ENCODE peak calls at places on chromosomes 3 and 15, in four cellular contexts. One of them, this sample, is unnamed.
A peak's percentile ranks its signal among the peaks of the same experiment; 100 is the strongest.

GRCh38 chr15:31446546-31446945 is 119.9 kb downstream of the KLF13 start:
- DNase-seq in tibial nerve: no peak
- DNase-seq in breast epithelium: no peak
- DNase-seq in astrocyte: no peak
- DNase-seq in this sample: no peak

GRCh38 chr3:25044762-25045161 is 383.3 kb upstream of the RARB start:
- DNase-seq in tibial nerve: no peak
- DNase-seq in breast epithelium: no peak
- DNase-seq in astrocyte: no peak
- DNase-seq in this sample: no peak

GRCh38 chr15:80607288-80607980 is 87.7 kb upstream of the ABHD17C start:
- DNase-seq in tibial nerve: no peak
- DNase-seq in breast epithelium: no peak
- DNase-seq in astrocyte: no peak
- DNase-seq in this sample: no peak

GRCh38 chr3:16151109-16151508 is 23.4 kb upstream of the GALNT15 start:
- DNase-seq in tibial nerve: peak; percentile 85
- DNase-seq in breast epithelium: peak; percentile 29
- DNase-seq in astrocyte: peak; percentile 92
- DNase-seq in this sample: peak; percentile 55

GRCh38 chr15:35858707-35859106 is 312.7 kb upstream of the DPH6 start:
- DNase-seq in tibial nerve: no peak
- DNase-seq in breast epithelium: no peak
- DNase-seq in astrocyte: peak; percentile 71
- DNase-seq in this sample: no peak

GRCh38 chr3:127671523-127672428 is 976 bp upstream of the ABTB1 start:
- DNase-seq in tibial nerve: no peak
- DNase-seq in breast epithelium: no peak
- DNase-seq in astrocyte: no peak
- DNase-seq in this sample: no peak

GRCh38 chr15:32738677-32739076 is 20.9 kb downstream of the GREM1 start:
- DNase-seq in tibial nerve: no peak
- DNase-seq in breast epithelium: no peak
- DNase-seq in astrocyte: no peak
- DNase-seq in this sample: no peak

GRCh38 chr3:9030034-9030433 is 66.8 kb upstream of the RAD18 start:
- DNase-seq in tibial nerve: no peak
- DNase-seq in breast epithelium: no peak
- DNase-seq in astrocyte: no peak
- DNase-seq in this sample: no peak

GRCh38 chr3:82384176-82384575 is 622.7 kb upstream of the GBE1 start:
- DNase-seq in tibial nerve: no peak
- DNase-seq in breast epithelium: no peak
- DNase-seq in astrocyte: no peak
- DNase-seq in this sample: no peak

GRCh38 chr15:88803920-88804247 is 648 bp downstream of the ACAN start:
- DNase-seq in tibial nerve: no peak
- DNase-seq in breast epithelium: no peak
- DNase-seq in astrocyte: no peak
- DNase-seq in this sample: no peak

GRCh38 chr3:52005571-52005986 is 9.9 kb upstream of the RPL29 start:
- DNase-seq in tibial nerve: no peak
- DNase-seq in breast epithelium: peak; percentile 43
- DNase-seq in astrocyte: peak; percentile 79
- DNase-seq in this sample: no peak

GRCh38 chr3:10547841-10548783 is 42.7 kb upstream of the ATP2B2 start:
- DNase-seq in tibial nerve: no peak
- DNase-seq in breast epithelium: no peak
- DNase-seq in astrocyte: no peak
- DNase-seq in this sample: no peak

GRCh38 chr15:25437751-25438600 is 848 bp downstream of the UBE3A start:
- DNase-seq in tibial nerve: peak; percentile 7
- DNase-seq in breast epithelium: peak; percentile 28
- DNase-seq in astrocyte: peak; percentile 10
- DNase-seq in this sample: peak; percentile 28

GRCh38 chr15:74798388-74799254 is 14.0 kb upstream of the LMAN1L start:
- DNase-seq in tibial nerve: no peak
- DNase-seq in breast epithelium: peak; percentile 55
- DNase-seq in astrocyte: no peak
- DNase-seq in this sample: no peak

GRCh38 chr3:186440850-186441249 is 78.8 kb upstream of the DGKG start:
- DNase-seq in tibial nerve: no peak
- DNase-seq in breast epithelium: no peak
- DNase-seq in astrocyte: no peak
- DNase-seq in this sample: no peak

GRCh38 chr3:13452490-13453335 is 27.4 kb upstream of the HDAC11 start:
- DNase-seq in tibial nerve: peak; percentile 71
- DNase-seq in breast epithelium: no peak
- DNase-seq in astrocyte: peak; percentile 30
- DNase-seq in this sample: no peak

GRCh38 chr15:63015618-63016017 is 26.9 kb upstream of the TPM1 start:
- DNase-seq in tibial nerve: peak; percentile 68
- DNase-seq in breast epithelium: no peak
- DNase-seq in astrocyte: peak; percentile 76
- DNase-seq in this sample: peak; percentile 31

GRCh38 chr3:145183261-145183660 is 977.7 kb downstream of the PLOD2 start:
- DNase-seq in tibial nerve: no peak
- DNase-seq in breast epithelium: no peak
- DNase-seq in astrocyte: no peak
- DNase-seq in this sample: no peak

GRCh38 chr3:71987089-71987735 is 202.3 kb upstream of the PROK2 start:
- DNase-seq in tibial nerve: no peak
- DNase-seq in breast epithelium: no peak
- DNase-seq in astrocyte: no peak
- DNase-seq in this sample: no peak

GRCh38 chr3:119628816-119629445 is 31.2 kb downstream of the PLA1A start:
- DNase-seq in tibial nerve: no peak
- DNase-seq in breast epithelium: no peak
- DNase-seq in astrocyte: peak; percentile 63
- DNase-seq in this sample: no peak

GRCh38 chr15:29920515-29920914 is 98.2 kb upstream of the TJP1 start:
- DNase-seq in tibial nerve: no peak
- DNase-seq in breast epithelium: no peak
- DNase-seq in astrocyte: peak; percentile 47
- DNase-seq in this sample: no peak

GRCh38 chr3:152230367-152230766 is 38.4 kb upstream of the MBNL1 start:
- DNase-seq in tibial nerve: no peak
- DNase-seq in breast epithelium: no peak
- DNase-seq in astrocyte: no peak
- DNase-seq in this sample: no peak

GRCh38 chr15:72288796-72289596 is 16.6 kb upstream of the PARP6 start:
- DNase-seq in tibial nerve: no peak
- DNase-seq in breast epithelium: no peak
- DNase-seq in astrocyte: no peak
- DNase-seq in this sample: no peak

GRCh38 chr3:86547697-86548096 is 443.3 kb downstream of the VGLL3 start:
- DNase-seq in tibial nerve: no peak
- DNase-seq in breast epithelium: no peak
- DNase-seq in astrocyte: no peak
- DNase-seq in this sample: no peak

GRCh38 chr3:114718897-114719208 is 425.0 kb downstream of the TIGIT start:
- DNase-seq in tibial nerve: no peak
- DNase-seq in breast epithelium: no peak
- DNase-seq in astrocyte: no peak
- DNase-seq in this sample: no peak

GRCh38 chr3:46970391-46971091 is 6.0 kb downstream of the CCDC12 start:
- DNase-seq in tibial nerve: no peak
- DNase-seq in breast epithelium: no peak
- DNase-seq in astrocyte: no peak
- DNase-seq in this sample: no peak

GRCh38 chr15:71562251-71562650 is 248.1 kb upstream of the NR2E3 start:
- DNase-seq in tibial nerve: no peak
- DNase-seq in breast epithelium: no peak
- DNase-seq in astrocyte: peak; percentile 71
- DNase-seq in this sample: no peak

GRCh38 chr3:23728651-23729117 is 77.1 kb upstream of the UBE2E1 start:
- DNase-seq in tibial nerve: no peak
- DNase-seq in breast epithelium: no peak
- DNase-seq in astrocyte: peak; percentile 42
- DNase-seq in this sample: no peak

GRCh38 chr3:123799544-123800351 is 84.4 kb downstream of the MYLK start:
- DNase-seq in tibial nerve: peak; percentile 15
- DNase-seq in breast epithelium: no peak
- DNase-seq in astrocyte: peak; percentile 81
- DNase-seq in this sample: no peak
- H3K4me3 ChIP-seq in tibial nerve: peak overlapping the region; percentile 19
- H3K4me3 ChIP-seq in breast epithelium: peak overlapping the region; percentile 23
- H3K4me3 ChIP-seq in astrocyte: no peak overlapping the region
- H3K4me3 ChIP-seq in this sample: no peak overlapping the region

GRCh38 chr15:43516185-43516584 is 1.2 kb upstream of the MAP1A start:
- DNase-seq in tibial nerve: peak; percentile 17
- DNase-seq in breast epithelium: no peak
- DNase-seq in astrocyte: no peak
- DNase-seq in this sample: peak; percentile 55

GRCh38 chr15:43516801-43517353 is 531 bp upstream of the MAP1A start:
- DNase-seq in tibial nerve: no peak
- DNase-seq in breast epithelium: no peak
- DNase-seq in astrocyte: peak; percentile 69
- DNase-seq in this sample: no peak

GRCh38 chr15:43519207-43519606 is 1.8 kb downstream of the MAP1A start:
- DNase-seq in tibial nerve: no peak
- DNase-seq in breast epithelium: no peak
- DNase-seq in astrocyte: no peak
- DNase-seq in this sample: no peak

GRCh38 chr15:43518073-43518761 is 809 bp downstream of the MAP1A start:
- DNase-seq in tibial nerve: no peak
- DNase-seq in breast epithelium: no peak
- DNase-seq in astrocyte: peak; percentile 60
- DNase-seq in this sample: no peak

GRCh38 chr15:43517354-43518072 is at the start of gene MAP1A:
- DNase-seq in tibial nerve: peak; percentile 27
- DNase-seq in breast epithelium: no peak
- DNase-seq in astrocyte: peak; percentile 53
- DNase-seq in this sample: peak; percentile 68
- H3K27me3 ChIP-seq in tibial nerve: no peaks in the 10 kb centered on the region
- H3K27me3 ChIP-seq in breast epithelium: no peaks in the 10 kb centered on the region
- H3K27me3 ChIP-seq in astrocyte: no peaks in the 10 kb centered on the region
- H3K27me3 ChIP-seq in this sample: no peaks in the 10 kb centered on the region

GRCh38 chr3:177335728-177336127 is 138.4 kb upstream of the TBL1XR1 start:
- DNase-seq in tibial nerve: no peak
- DNase-seq in breast epithelium: no peak
- DNase-seq in astrocyte: peak; percentile 58
- DNase-seq in this sample: no peak

GRCh38 chr3:177334803-177335202 is 137.5 kb upstream of the TBL1XR1 start:
- DNase-seq in tibial nerve: no peak
- DNase-seq in breast epithelium: no peak
- DNase-seq in astrocyte: no peak
- DNase-seq in this sample: no peak

GRCh38 chr3:177331203-177331602 is 133.9 kb upstream of the TBL1XR1 start:
- DNase-seq in tibial nerve: no peak
- DNase-seq in breast epithelium: no peak
- DNase-seq in astrocyte: no peak
- DNase-seq in this sample: no peak

GRCh38 chr3:177332955-177333354 is 135.7 kb upstream of the TBL1XR1 start:
- DNase-seq in tibial nerve: no peak
- DNase-seq in breast epithelium: no peak
- DNase-seq in astrocyte: no peak
- DNase-seq in this sample: no peak

DNA sequence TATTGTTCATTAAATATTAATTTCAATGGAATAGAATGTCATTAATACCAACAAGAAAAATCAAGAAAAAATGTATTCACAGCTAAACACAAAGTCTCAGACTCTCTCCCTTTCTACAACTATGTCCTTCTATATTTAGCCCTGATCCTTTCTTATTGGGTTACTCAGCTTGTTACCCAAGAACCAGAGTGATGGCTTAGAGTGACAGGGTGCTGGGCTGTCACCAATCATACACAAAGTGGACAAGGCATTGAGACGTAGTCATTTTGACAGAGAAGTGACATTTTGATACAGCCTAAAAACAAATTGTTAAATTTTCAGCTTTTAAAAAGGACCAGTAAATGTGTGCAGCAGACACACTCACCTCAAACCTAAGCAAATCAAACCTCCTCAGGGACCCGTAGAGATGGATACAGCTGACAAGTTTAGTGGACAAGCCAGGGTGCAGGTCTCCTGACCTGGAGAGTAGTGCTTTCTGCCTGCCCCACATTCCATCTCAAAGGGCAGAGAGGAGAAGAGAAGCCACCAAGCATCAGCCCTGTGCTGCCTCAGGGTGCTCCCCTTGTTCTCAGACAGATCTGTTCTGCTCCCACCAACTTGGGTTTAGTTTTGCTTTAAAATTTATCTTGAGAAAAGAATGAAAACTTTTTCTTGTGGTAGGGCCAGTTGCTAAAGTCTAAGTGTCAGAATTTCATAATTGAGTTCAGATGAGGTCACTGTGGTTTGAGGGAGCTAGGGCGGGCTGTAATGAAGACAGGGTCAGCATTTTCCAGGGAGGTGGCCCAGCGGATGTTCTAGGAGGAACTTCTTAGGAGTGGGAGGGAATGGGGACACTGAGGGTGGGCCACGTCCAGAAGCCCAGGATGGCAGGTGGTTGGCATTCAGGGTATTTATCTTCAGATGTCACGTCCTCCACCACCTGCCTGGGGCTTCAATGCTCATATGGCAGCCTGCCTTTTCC is 136.5 kb upstream of the TBL1XR1 start:
- DNase-seq in tibial nerve: peak; percentile 50
- DNase-seq in breast epithelium: no peak
- DNase-seq in astrocyte: no peak
- DNase-seq in this sample: no peak
- H3K27ac ChIP-seq in tibial nerve: no peak overlapping the region
- H3K27ac ChIP-seq in breast epithelium: no peak overlapping the region
- H3K27ac ChIP-seq in astrocyte: no peak overlapping the region
- H3K27ac ChIP-seq in this sample: no peak overlapping the region

GRCh38 chr3:195803309-195803908 is 8.3 kb downstream of the MUC4 start:
- DNase-seq in tibial nerve: no peak
- DNase-seq in breast epithelium: no peak
- DNase-seq in astrocyte: no peak
- DNase-seq in this sample: peak; percentile 56
- H3K4me3 ChIP-seq in tibial nerve: no peak overlapping the region
- H3K4me3 ChIP-seq in breast epithelium: no peak overlapping the region
- H3K4me3 ChIP-seq in astrocyte: no peak overlapping the region
- H3K4me3 ChIP-seq in this sample: peak overlapping the region; percentile 33

DNA sequence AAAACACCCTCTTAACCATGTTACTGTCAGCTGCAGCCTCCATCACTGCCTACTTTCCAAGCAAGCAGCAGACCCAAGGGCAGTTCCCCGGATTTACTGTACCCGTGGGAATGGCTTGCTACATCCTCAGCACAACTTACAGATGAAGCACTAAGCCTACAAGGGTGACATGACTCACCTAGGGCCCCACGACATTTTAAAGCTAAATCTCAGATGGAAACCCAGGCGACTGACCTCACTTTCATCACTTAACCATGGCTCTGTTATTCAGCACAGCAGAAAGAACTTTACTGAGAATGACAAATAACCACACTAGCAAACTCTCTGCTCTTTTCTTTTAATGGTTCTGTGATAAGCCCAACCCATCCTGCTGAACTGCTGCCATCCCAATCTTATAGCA is 65.6 kb downstream of the SUMF1 start:
- DNase-seq in tibial nerve: no peak
- DNase-seq in breast epithelium: no peak
- DNase-seq in astrocyte: no peak
- DNase-seq in this sample: no peak
- H3K27me3 ChIP-seq in tibial nerve: no peaks in the 10 kb centered on the region
- H3K27me3 ChIP-seq in breast epithelium: no peaks in the 10 kb centered on the region
- H3K27me3 ChIP-seq in astrocyte: no peaks in the 10 kb centered on the region
- H3K27me3 ChIP-seq in this sample: no peaks in the 10 kb centered on the region

GRCh38 chr3:31250116-31250813 is 282.5 kb upstream of the STT3B start:
- DNase-seq in tibial nerve: no peak
- DNase-seq in breast epithelium: no peak
- DNase-seq in astrocyte: peak; percentile 6
- DNase-seq in this sample: no peak
- H3K27ac ChIP-seq in tibial nerve: no peak overlapping the region
- H3K27ac ChIP-seq in breast epithelium: no peak overlapping the region
- H3K27ac ChIP-seq in astrocyte: no peak overlapping the region
- H3K27ac ChIP-seq in this sample: no peak overlapping the region

GRCh38 chr3:17747184-17747889 is 4.9 kb upstream of the TBC1D5 start:
- DNase-seq in tibial nerve: no peak
- DNase-seq in breast epithelium: no peak
- DNase-seq in astrocyte: peak; percentile 11
- DNase-seq in this sample: no peak
- H3K4me3 ChIP-seq in tibial nerve: no peak overlapping the region
- H3K4me3 ChIP-seq in breast epithelium: no peak overlapping the region
- H3K4me3 ChIP-seq in astrocyte: no peak overlapping the region
- H3K4me3 ChIP-seq in this sample: no peak overlapping the region